ENCODE peak calls at places on chromosomes 6 and 20, in four cellular contexts. One of them, this sample, is unnamed.

GRCh38 chr20:16555754-16556153 is 17.5 kb downstream of the KIF16B start:
- DNase-seq in H9: no peak
- DNase-seq in neuronal stem cell: no peak
- DNase-seq in mesendoderm: no peak
- DNase-seq in this sample: peak; percentile 54

GRCh38 chr6:71887006-71887743 is 825 bp downstream of the RIMS1 start:
- DNase-seq in mesendoderm: peak; percentile 20
- DNase-seq in H9: peak; percentile 44
- DNase-seq in neuronal stem cell: peak; percentile 18
- DNase-seq in this sample: no peak

GRCh38 chr6:18551228-18551627 is 164.1 kb downstream of the RNF144B start:
- DNase-seq in neuronal stem cell: no peak
- DNase-seq in H9: no peak
- DNase-seq in mesendoderm: no peak
- DNase-seq in this sample: peak; percentile 47

GRCh38 chr20:8433286-8433685 is 301.2 kb downstream of the PLCB1 start:
- DNase-seq in mesendoderm: peak; percentile 78
- DNase-seq in H9: no peak
- DNase-seq in neuronal stem cell: no peak
- DNase-seq in this sample: no peak

GRCh38 chr6:167827062-167827587 is 414 bp downstream of the AFDN start:
- DNase-seq in H9: peak; percentile 56
- DNase-seq in mesendoderm: peak; percentile 62
- DNase-seq in neuronal stem cell: no peak
- DNase-seq in this sample: no peak

GRCh38 chr20:38725959-38726848 is 1.9 kb downstream of the SLC32A1 start:
- DNase-seq in mesendoderm: peak; percentile 97
- DNase-seq in H9: peak; percentile 93
- DNase-seq in neuronal stem cell: peak; percentile 84
- DNase-seq in this sample: peak; percentile 33

GRCh38 chr20:41047975-41048305 is 19.3 kb downstream of the TOP1 start:
- DNase-seq in neuronal stem cell: no peak
- DNase-seq in mesendoderm: no peak
- DNase-seq in H9: no peak
- DNase-seq in this sample: peak; percentile 63

GRCh38 chr6:169411296-169411695 is 157.7 kb upstream of the THBS2 start:
- DNase-seq in neuronal stem cell: no peak
- DNase-seq in H9: no peak
- DNase-seq in mesendoderm: no peak
- DNase-seq in this sample: no peak

GRCh38 chr6:56017198-56017597 is 141.8 kb upstream of the BMP5 start:
- DNase-seq in neuronal stem cell: no peak
- DNase-seq in mesendoderm: no peak
- DNase-seq in H9: no peak
- DNase-seq in this sample: no peak

GRCh38 chr6:15266423-15266996 is 20.6 kb downstream of the JARID2 start:
- DNase-seq in mesendoderm: peak; percentile 81
- DNase-seq in H9: no peak
- DNase-seq in neuronal stem cell: no peak
- DNase-seq in this sample: peak; percentile 60

GRCh38 chr20:32333988-32334885 is 23.9 kb upstream of the ASXL1 start:
- DNase-seq in mesendoderm: no peak
- DNase-seq in neuronal stem cell: no peak
- DNase-seq in H9: no peak
- DNase-seq in this sample: no peak

GRCh38 chr6:37522836-37523235 is 23.1 kb upstream of the CCDC167 start:
- DNase-seq in H9: no peak
- DNase-seq in neuronal stem cell: no peak
- DNase-seq in mesendoderm: no peak
- DNase-seq in this sample: no peak

GRCh38 chr20:46757754-46758678 is 48.6 kb downstream of the SLC2A10 start:
- DNase-seq in mesendoderm: peak; percentile 66
- DNase-seq in neuronal stem cell: peak; percentile 67
- DNase-seq in H9: peak; percentile 66
- DNase-seq in this sample: peak; percentile 62
- H2AK5ac ChIP-seq in mesendoderm: no peak overlapping the region
- H2AK5ac ChIP-seq in neuronal stem cell: peak overlapping the region; percentile 11
- H2AK5ac ChIP-seq in H9: no peak overlapping the region
- H2AK5ac ChIP-seq in this sample: no peak overlapping the region

DNA sequence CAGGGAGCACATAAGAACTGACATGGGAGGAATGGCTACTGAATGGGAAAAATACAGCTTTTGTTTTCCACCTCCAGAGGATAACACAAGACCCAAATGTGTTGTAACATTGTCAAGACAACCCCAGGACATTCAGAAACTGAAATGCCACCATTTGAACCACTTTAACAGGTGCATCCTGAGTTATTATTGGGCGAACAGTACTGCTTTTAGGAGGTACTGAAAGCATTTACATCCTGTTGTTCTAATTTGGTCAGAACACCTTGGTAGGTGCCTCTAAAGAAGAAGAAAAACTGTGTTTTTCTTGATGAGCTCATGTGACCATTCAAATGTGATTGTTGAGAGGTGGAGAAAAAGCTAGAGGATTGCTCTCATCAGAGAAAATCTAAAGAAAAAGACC is 6.4 kb upstream of the TXNDC5 start:
- DNase-seq in mesendoderm: no peak
- DNase-seq in H9: no peak
- DNase-seq in neuronal stem cell: no peak
- DNase-seq in this sample: no peak
- H3K4me2 ChIP-seq in mesendoderm: no peak overlapping the region
- H3K4me2 ChIP-seq in H9: no peak overlapping the region
- H3K4me2 ChIP-seq in neuronal stem cell: no peak overlapping the region
- H3K4me2 ChIP-seq in this sample: no peak overlapping the region

DNA sequence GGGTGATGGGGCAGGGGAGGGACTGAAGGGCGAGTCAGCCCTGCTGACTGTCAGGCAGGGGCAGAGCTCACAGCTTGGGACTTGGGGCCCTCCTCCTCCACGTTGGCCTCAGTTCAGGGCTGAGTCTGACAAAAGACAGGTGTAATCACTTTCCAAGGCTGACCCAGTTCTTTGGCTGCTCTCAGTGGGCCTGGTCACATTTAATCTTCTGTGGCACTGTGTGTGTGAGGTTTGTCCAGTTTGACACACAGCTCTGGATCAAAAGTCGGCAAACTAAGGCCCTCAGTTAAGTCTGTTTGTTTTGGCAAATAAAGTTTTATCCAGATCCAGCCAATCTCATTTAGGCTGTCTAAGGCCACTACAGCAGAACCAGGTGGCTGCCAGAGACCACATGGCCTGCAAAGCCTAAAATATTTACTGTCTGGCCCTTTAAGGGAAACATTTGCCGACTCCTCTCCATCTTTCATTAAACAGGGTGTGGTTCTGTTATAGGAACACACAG is 5.1 kb upstream of the MAP1LC3A start:
- DNase-seq in H9: no peak
- DNase-seq in mesendoderm: no peak
- DNase-seq in neuronal stem cell: no peak
- DNase-seq in this sample: no peak
- H2AK5ac ChIP-seq in H9: no peak overlapping the region
- H2AK5ac ChIP-seq in mesendoderm: no peak overlapping the region
- H2AK5ac ChIP-seq in neuronal stem cell: no peak overlapping the region
- H2AK5ac ChIP-seq in this sample: no peak overlapping the region

GRCh38 chr6:33191383-33192104 is 723 bp downstream of the COL11A2 start:
- DNase-seq in mesendoderm: no peak
- DNase-seq in neuronal stem cell: no peak
- DNase-seq in H9: no peak
- DNase-seq in this sample: no peak
- H3K4me2 ChIP-seq in mesendoderm: no peak overlapping the region
- H3K4me2 ChIP-seq in neuronal stem cell: peak overlapping the region; percentile 39
- H3K4me2 ChIP-seq in H9: peak overlapping the region; percentile 84
- H3K4me2 ChIP-seq in this sample: no peak overlapping the region

GRCh38 chr6:125008261-125008671 is 46.0 kb downstream of the RNF217 start:
- DNase-seq in neuronal stem cell: no peak
- DNase-seq in mesendoderm: no peak
- DNase-seq in H9: no peak
- DNase-seq in this sample: peak; percentile 33
- H2AK5ac ChIP-seq in neuronal stem cell: no peak overlapping the region
- H2AK5ac ChIP-seq in mesendoderm: no peak overlapping the region
- H2AK5ac ChIP-seq in H9: no peak overlapping the region
- H2AK5ac ChIP-seq in this sample: no peak overlapping the region

DNA sequence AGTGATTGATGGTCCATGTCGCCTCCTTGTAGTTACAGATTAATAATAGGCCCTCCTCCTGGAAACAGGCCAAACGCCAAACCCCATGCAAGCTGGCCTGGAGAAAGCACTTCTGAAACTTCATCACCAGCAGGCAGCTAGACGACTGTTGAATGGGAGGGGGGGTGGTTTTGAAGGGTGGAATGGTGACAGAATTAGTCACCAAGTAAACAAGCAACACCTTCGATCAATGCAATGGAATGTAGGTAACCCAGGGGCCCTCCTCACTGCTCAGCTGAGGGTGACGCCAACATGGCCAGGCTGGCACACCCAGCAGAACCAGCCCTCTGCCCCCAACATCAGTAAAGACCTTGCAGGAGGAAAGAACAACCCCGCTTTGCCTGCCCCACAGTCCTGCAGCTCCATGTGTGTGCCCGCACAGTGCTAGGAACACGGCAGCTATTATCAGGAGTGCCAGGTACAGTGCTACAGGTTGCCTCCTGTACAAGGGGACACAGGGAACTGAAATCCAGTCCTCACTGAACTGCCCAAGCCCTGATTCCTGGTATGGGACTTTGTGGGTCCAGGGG is 2.7 kb downstream of the BCAS1 start:
- DNase-seq in mesendoderm: peak; percentile 87
- DNase-seq in neuronal stem cell: no peak
- DNase-seq in H9: peak; percentile 43
- DNase-seq in this sample: no peak
- H3K4me2 ChIP-seq in mesendoderm: no peak overlapping the region
- H3K4me2 ChIP-seq in neuronal stem cell: no peak overlapping the region
- H3K4me2 ChIP-seq in H9: no peak overlapping the region
- H3K4me2 ChIP-seq in this sample: no peak overlapping the region

DNA sequence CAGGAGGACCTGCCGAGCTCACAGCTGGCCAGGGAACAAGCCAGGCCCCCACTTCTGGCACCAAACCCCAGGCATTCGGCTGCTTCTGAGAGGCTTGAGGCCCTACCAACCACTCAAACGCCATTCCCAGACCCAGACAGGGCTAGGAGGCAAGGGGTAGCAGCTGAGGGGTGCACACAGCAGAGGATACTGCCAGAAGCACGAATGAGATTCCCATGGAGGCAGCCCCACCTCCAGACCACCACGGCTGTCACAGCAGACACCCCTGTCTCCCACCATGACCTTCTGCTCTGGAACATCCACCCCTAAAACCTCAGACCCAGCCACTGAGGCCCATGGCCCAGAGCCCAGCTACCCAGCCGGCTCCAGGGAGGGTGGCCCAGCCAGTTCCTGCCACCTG is 36.1 kb downstream of the NTSR1 start:
- DNase-seq in mesendoderm: no peak
- DNase-seq in H9: no peak
- DNase-seq in neuronal stem cell: no peak
- DNase-seq in this sample: no peak
- H2AK5ac ChIP-seq in mesendoderm: no peak overlapping the region
- H2AK5ac ChIP-seq in H9: no peak overlapping the region
- H2AK5ac ChIP-seq in neuronal stem cell: peak overlapping the region; percentile 78
- H2AK5ac ChIP-seq in this sample: no peak overlapping the region

GRCh38 chr20:47421076-47421475 is 64.6 kb upstream of the ZMYND8 start:
- DNase-seq in mesendoderm: no peak
- DNase-seq in neuronal stem cell: no peak
- DNase-seq in H9: no peak
- DNase-seq in this sample: no peak
- H3K4me2 ChIP-seq in mesendoderm: no peak overlapping the region
- H3K4me2 ChIP-seq in neuronal stem cell: no peak overlapping the region
- H3K4me2 ChIP-seq in H9: no peak overlapping the region
- H3K4me2 ChIP-seq in this sample: no peak overlapping the region

GRCh38 chr6:54910326-54910952 is 63.9 kb downstream of the FAM83B start:
- DNase-seq in H9: no peak
- DNase-seq in mesendoderm: no peak
- DNase-seq in neuronal stem cell: no peak
- DNase-seq in this sample: peak; percentile 12
- H2AK5ac ChIP-seq in H9: no peak overlapping the region
- H2AK5ac ChIP-seq in mesendoderm: no peak overlapping the region
- H2AK5ac ChIP-seq in neuronal stem cell: no peak overlapping the region
- H2AK5ac ChIP-seq in this sample: no peak overlapping the region

This sample was measured in mesenchymal stem cell.